ENCODE peak calls at places on chromosomes 2 and 18, in seven cellular contexts. K is pancreas; N is iPS DF 6.9; H is right cardiac atrium; R is tibial nerve; S is effector memory CD4-positive, alpha-beta T cell; W is keratinocyte. J is an unnamed sample. For H3K4me1 and H3K9me3, the result is how much of the 10 kb centered on the place peaks cover.

GRCh38 chr2:218717262-218717661 is 6.6 kb downstream of the TTLL4 start:
- DNase-seq in K (no peak), N (no peak), H (no peak), R (no peak), S (no peak), W (no peak), J (no peak)

GRCh38 chr2:287471-287885 is 413 bp downstream of the ALKAL2 start:
- DNase-seq in K (no peak), N (no peak), H (peak), R (no peak), S (no peak), W (no peak), J (no peak)

GRCh38 chr2:174078275-174078674 is 113.1 kb upstream of the SP3 start:
- DNase-seq in K (no peak), N (no peak), H (no peak), R (no peak), S (no peak), W (no peak), J (no peak)

GRCh38 chr2:85795331-85796045 is 41.7 kb downstream of the ATOH8 start:
- DNase-seq in K (no peak), N (no peak), H (peak), R (no peak), S (no peak), W (no peak), J (no peak)

GRCh38 chr2:191617589-191617988 is 60.3 kb upstream of the NABP1 start:
- DNase-seq in K (no peak), N (no peak), H (no peak), R (no peak), S (peak), W (no peak), J (no peak)

GRCh38 chr18:55778731-55779460 is 190.9 kb upstream of the TCF4 start:
- DNase-seq in K (no peak), N (no peak), H (no peak), R (no peak), S (no peak), W (peak), J (no peak)

GRCh38 chr2:230219419-230220331 is at the start of gene SP110:
- DNase-seq in K (peak), N (peak), H (peak), R (peak), S (peak), W (peak), J (peak)

GRCh38 chr2:196088209-196088608 is 19.6 kb upstream of the DNAH7 start:
- DNase-seq in K (no peak), N (no peak), H (no peak), R (no peak), S (no peak), W (no peak), J (no peak)

GRCh38 chr2:152637251-152637650 is 80.0 kb downstream of the PRPF40A start:
- DNase-seq in K (no peak), N (no peak), H (no peak), R (no peak), S (no peak), W (no peak), J (no peak)

GRCh38 chr2:159879061-159879604 is 81.1 kb upstream of the CD302 start:
- DNase-seq in K (no peak), N (no peak), H (no peak), R (no peak), S (no peak), W (no peak), J (no peak)

GRCh38 chr2:240252872-240253511 is 112.5 kb upstream of the OTOS start:
- DNase-seq in K (no peak), N (no peak), H (peak), R (no peak), S (no peak), W (no peak), J (no peak)

GRCh38 chr2:106332054-106332453 is 136.2 kb downstream of the RGPD3 start:
- DNase-seq in K (no peak), N (no peak), H (no peak), R (no peak), S (no peak), W (no peak), J (no peak)
- H3K27ac ChIP-seq in K (no peak), N (no peak), H (no peak), R (no peak), S (no peak), W (no peak), J (no peak)

GRCh38 chr2:201127570-201127969 is 11.6 kb downstream of the CFLAR start:
- DNase-seq in K (no peak), N (no peak), H (peak), R (no peak), S (no peak), W (no peak), J (no peak)

GRCh38 chr2:201126308-201127127 is 10.6 kb downstream of the CFLAR start:
- DNase-seq in K (no peak), N (no peak), H (peak), R (no peak), S (no peak), W (no peak), J (no peak)

GRCh38 chr2:201127128-201127521 is 11.2 kb downstream of the CFLAR start:
- DNase-seq in K (no peak), N (no peak), H (no peak), R (no peak), S (no peak), W (no peak), J (no peak)

GRCh38 chr2:201130524-201131186 is 14.7 kb downstream of the CFLAR start:
- DNase-seq in K (no peak), N (no peak), H (peak), R (no peak), S (no peak), W (peak), J (no peak)

DNA sequence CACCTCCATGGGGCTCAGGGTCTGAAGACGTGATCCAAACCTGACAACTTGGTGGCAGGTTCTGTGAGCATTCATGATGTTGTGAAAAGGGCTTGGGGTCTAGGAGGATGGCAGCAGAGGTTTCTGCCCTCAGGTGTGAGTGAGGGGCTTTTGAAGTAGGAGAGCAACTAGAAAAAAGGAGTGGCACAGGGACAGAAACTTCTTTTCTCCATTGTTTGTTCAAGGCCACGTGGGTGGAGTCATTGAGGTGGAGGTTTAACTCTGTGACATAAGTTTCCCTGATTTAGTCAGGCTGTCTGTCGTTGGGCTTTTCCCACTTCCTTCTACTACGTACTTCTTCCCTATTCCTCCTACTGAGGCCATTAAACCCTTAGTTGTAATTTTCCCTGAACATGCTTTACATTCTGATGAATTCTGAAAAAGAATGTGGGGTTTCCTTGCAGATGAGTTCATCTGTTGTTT is 13.1 kb downstream of the CFLAR start:
- DNase-seq in K (peak), N (no peak), H (no peak), R (no peak), S (no peak), W (no peak), J (no peak)
- H3K4me1 ChIP-seq in K (half or more), N (under half), H (under half), R (half or more), S (half or more), W (half or more), J (half or more)

DNA sequence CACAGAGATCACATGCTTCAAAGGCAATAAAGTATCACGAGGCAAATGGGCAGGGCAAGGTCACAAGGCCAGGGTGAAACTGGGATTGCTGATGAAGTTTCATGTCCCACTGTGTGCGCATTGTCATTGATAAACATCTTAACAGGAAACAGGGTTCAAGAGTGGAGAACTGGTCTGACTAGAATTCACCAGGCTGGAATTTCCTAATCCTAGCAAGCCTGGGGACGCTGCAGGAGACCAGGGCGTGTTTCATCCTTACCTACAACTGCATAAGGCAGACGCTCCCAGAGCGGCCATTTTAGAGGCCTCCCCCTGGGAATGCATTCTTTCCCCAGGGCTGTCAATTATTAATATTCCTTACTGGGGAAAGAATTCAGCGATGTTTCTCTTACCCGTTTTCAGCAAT is 33.2 kb downstream of the PTPN4 start:
- DNase-seq in K (no peak), N (no peak), H (no peak), R (no peak), S (no peak), W (no peak), J (no peak)
- H3K9me3 ChIP-seq in K (under half), N (under half), H (under half), R (under half), S (under half), W (under half), J (under half)

DNA sequence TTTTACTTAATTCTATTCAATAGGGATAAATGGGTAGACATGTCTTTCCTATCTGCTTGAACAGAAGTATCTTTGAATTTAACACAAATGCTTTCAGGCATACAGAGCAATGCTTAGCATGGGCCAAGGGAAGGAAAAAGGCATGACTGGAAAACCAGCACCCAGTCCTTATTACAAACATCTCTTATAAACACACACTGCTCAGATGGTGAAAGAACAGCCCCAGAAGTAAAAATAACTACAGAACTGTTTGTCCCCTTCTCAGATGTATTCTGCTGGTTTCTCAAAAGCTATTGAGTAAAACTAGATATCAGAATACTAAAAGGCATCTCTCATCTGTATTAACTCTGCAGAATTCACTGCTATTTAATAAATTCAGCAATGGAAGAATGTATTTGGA is 4.5 kb upstream of the THNSL2 start:
- DNase-seq in K (no peak), N (no peak), H (no peak), R (no peak), S (no peak), W (no peak), J (no peak)
- H3K27ac ChIP-seq in K (no peak), N (no peak), H (no peak), R (peak), S (no peak), W (no peak), J (no peak)

GRCh38 chr18:44731160-44731865 is 50.6 kb downstream of the SETBP1 start:
- DNase-seq in K (no peak), N (no peak), H (no peak), R (no peak), S (no peak), W (no peak), J (no peak)

GRCh38 chr18:44727291-44727690 is 46.6 kb downstream of the SETBP1 start:
- DNase-seq in K (no peak), N (no peak), H (no peak), R (no peak), S (no peak), W (no peak), J (no peak)

GRCh38 chr18:44732604-44733003 is 51.9 kb downstream of the SETBP1 start:
- DNase-seq in K (peak), N (no peak), H (no peak), R (no peak), S (no peak), W (no peak), J (no peak)

GRCh38 chr18:44731866-44732555 is 51.3 kb downstream of the SETBP1 start:
- DNase-seq in K (no peak), N (no peak), H (no peak), R (no peak), S (no peak), W (peak), J (no peak)

GRCh38 chr18:44729631-44730101 is 49.0 kb downstream of the SETBP1 start:
- DNase-seq in K (no peak), N (no peak), H (no peak), R (no peak), S (no peak), W (no peak), J (no peak)
- H3K4me1 ChIP-seq in K (under half), N (under half), H (under half), R (half or more), S (under half), W (half or more), J (under half)

GRCh38 chr2:81658227-81658626 is 1353.7 kb upstream of the LRRTM1 start:
- DNase-seq in K (no peak), N (no peak), H (no peak), R (no peak), S (no peak), W (no peak), J (no peak)
- H3K9me3 ChIP-seq in K (under half), N (under half), H (under half), R (under half), S (under half), W (under half), J (under half)

GRCh38 chr2:33411765-33412164 is 64.7 kb upstream of the RASGRP3 start:
- DNase-seq in K (no peak), N (no peak), H (no peak), R (no peak), S (no peak), W (no peak), J (no peak)
- H3K27ac ChIP-seq in K (no peak), N (no peak), H (no peak), R (no peak), S (no peak), W (no peak), J (peak)

DNA sequence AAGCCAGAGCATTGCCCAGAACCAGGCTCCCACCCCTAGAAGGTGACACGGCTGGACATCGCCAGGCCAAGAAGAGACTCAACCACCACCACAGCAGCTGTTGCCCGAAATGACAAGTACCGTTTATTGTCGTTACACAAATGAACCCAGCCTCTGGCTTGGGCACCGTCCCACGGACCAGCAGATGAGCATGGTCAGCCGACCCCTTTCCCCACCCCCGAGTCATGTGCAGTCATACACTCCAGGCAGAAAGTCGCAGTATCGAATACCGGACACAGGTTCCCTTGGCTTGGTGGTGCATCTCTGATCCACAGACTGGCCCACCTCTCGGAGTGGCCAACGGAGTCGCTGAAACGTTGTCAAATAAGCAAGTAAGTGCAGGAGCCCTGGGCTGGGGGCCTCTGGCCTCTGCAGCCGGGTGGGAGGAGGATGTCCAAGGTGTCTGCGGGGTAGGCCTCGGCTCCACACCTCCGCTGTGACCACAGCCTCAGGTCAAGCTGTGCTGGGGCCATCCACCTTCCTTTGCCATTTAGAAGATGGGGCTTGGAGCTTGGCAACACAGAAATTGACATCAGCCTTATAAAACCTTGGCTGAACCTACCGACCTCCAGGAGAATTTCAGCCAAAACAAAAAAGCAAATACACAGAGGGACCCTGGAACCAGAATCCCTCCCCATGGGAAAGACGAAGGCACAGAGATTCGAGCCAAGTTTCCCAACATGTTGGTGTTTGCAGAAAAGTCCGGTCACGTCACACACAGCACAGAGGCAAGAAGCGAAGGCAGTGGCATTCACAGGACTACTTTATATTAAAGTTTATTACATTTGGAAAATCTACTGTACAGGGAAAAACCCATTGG is 24.0 kb downstream of the SDC1 start:
- DNase-seq in K (no peak), N (no peak), H (peak), R (no peak), S (no peak), W (no peak), J (no peak)
- H3K4me1 ChIP-seq in K (under half), N (under half), H (under half), R (under half), S (under half), W (under half), J (under half)

DNA sequence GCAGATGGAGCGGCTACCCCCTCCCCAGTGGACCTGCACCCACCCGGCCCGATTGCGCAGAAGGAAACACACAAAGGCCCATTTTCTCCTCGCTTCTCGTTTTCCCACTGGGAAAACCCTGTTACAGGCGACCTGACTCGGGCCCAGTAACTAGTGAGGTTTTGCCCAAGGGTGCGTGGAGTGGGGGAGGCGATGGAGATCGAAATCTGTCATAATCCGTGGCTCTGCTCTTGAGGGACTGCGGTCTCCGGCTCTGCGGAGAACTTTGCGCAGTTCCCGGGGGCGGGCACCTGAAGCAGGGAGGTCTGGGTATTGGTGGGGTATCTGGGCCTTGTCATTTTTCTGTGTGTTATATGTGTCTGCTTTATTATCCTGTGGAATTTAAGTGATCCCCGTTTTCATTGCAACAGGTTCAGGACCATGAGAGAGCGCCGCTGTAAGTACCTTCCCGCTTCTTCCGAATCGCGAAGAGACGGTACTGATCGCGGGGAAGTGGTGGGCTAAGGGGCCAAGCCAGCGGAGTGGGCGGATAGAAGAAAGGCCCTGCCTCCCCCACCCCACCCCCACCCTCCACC is 4.0 kb upstream of the HOXD4 start:
- DNase-seq in K (no peak), N (no peak), H (no peak), R (no peak), S (no peak), W (no peak), J (no peak)
- H3K9me3 ChIP-seq in K (under half), N (under half), H (under half), R (under half), S (under half), W (under half), J (under half)

J was measured in thoracic aorta.